ENCODE peak calls at places on chromosome 19, in seven cellular contexts. V is aorta, C is stomach, O is mesenchymal stem cell, R is H9, M is cardiac muscle cell, H is body of pancreas. Q is an unnamed sample.

GRCh38 chr19:10155834-10156233 is 36.1 kb upstream of the EIF3G start:
- DNase-seq in H (no peak), C (no peak), M (no peak), V (no peak), R (no peak), O (no peak), Q (no peak)

GRCh38 chr19:14496029-14496848 is at the start of gene GIPC1:
- DNase-seq in O (peak; percentile 99), V (peak; percentile 97), H (peak; percentile 97), C (peak; percentile 96), R (peak; percentile 99), M (peak; percentile 99), Q (peak; percentile 76)

GRCh38 chr19:31139871-31140505 is 209.2 kb downstream of the TSHZ3 start:
- DNase-seq in H (no peak), M (no peak), O (peak; percentile 70), V (no peak), R (no peak), C (no peak), Q (no peak)

GRCh38 chr19:2270157-2270571 is 11.8 kb downstream of the PEAK3 start:
- DNase-seq in H (peak; percentile 58), R (no peak), O (no peak), M (no peak), V (no peak), C (no peak), Q (no peak)

GRCh38 chr19:43300876-43301765 is 31.8 kb upstream of the PSG9 start:
- DNase-seq in O (no peak), C (no peak), H (no peak), M (no peak), R (no peak), V (no peak), Q (no peak)

GRCh38 chr19:296476-297225 is 5.4 kb upstream of the PLPP2 start:
- DNase-seq in V (peak; percentile 81), H (no peak), C (peak; percentile 25), R (no peak), O (no peak), M (no peak), Q (no peak)

GRCh38 chr19:14536926-14537692 is 7.7 kb downstream of the TECR start:
- DNase-seq in V (peak; percentile 82), O (peak; percentile 62), C (peak; percentile 87), R (peak; percentile 98), H (peak; percentile 85), M (peak; percentile 82), Q (no peak)

GRCh38 chr19:10000171-10000826 is 10.0 kb downstream of the COL5A3 start:
- DNase-seq in R (peak; percentile 87), H (peak; percentile 74), M (peak; percentile 83), O (peak; percentile 66), C (peak; percentile 70), V (peak; percentile 78), Q (peak; percentile 36)

GRCh38 chr19:10760268-10760944 is 42.5 kb downstream of the DNM2 start:
- DNase-seq in M (peak; percentile 15), R (no peak), O (peak; percentile 49), C (no peak), H (no peak), V (no peak), Q (no peak)

GRCh38 chr19:10517760-10518443 is 655 bp upstream of the S1PR5 start:
- DNase-seq in O (peak; percentile 80), M (no peak), V (peak; percentile 66), R (peak; percentile 77), H (no peak), C (no peak), Q (no peak)

GRCh38 chr19:14167594-14168138 is 31.3 kb upstream of the ASF1B start:
- DNase-seq in M (no peak), V (no peak), O (no peak), C (no peak), R (no peak), H (no peak), Q (no peak)

DNA sequence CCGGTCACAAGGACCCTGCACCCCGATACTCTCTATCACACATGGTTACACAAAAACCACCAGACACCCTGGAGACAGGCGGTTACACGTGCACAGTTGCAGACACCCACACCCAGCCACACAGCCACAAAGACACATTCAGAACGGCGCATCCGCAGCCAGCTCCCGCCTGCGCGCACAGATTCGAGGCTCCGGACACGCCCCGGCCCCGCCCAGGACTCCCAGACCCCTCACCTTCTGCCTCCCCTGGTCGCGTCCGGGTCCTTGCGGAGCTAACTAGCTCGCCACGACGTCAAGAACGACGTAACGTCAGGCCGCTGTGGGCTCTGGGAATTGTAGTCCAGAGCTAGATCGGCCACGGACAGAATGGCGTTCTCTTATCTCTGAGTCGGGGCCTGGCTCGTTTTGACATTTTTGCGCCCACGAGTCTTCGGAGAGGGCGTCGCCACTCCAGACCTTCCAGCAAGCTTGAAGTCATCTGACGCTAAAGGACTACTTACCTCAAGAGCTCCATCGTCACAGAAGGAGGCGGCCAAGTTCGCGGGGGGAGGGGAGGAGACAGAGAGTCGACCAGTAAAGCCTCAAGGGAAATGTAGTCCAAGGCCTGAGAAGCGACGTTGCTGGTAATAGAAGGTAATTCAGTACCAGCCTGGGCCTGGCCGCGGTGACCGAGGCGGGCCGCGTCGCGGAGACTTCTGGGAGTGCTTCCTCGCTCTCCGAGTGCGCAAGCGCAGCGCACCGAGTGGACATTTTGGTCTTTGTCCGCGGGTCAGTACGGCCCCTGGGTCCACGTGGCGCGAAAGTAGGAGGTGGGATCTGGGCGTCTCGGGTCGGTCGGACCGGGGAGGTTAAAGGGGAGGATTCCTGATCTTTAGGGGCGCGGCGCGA is at the start of the genes ZNF146 and ZNF565:
- DNase-seq in V (peak; percentile 99), O (peak; percentile 99), H (peak; percentile 97), C (peak; percentile 97), M (peak; percentile 99), R (peak; percentile 99), Q (peak; percentile 98)
- H3K27ac ChIP-seq in V (no peak within 1 kb of the TSS), O (peak within 1 kb of the TSS; percentile 97), H (peak within 1 kb of the TSS; percentile 89), C (peak within 1 kb of the TSS; percentile 94), M (peak within 1 kb of the TSS; percentile 97), R (peak within 1 kb of the TSS; percentile 92), Q (peak within 1 kb of the TSS; percentile 99)

DNA sequence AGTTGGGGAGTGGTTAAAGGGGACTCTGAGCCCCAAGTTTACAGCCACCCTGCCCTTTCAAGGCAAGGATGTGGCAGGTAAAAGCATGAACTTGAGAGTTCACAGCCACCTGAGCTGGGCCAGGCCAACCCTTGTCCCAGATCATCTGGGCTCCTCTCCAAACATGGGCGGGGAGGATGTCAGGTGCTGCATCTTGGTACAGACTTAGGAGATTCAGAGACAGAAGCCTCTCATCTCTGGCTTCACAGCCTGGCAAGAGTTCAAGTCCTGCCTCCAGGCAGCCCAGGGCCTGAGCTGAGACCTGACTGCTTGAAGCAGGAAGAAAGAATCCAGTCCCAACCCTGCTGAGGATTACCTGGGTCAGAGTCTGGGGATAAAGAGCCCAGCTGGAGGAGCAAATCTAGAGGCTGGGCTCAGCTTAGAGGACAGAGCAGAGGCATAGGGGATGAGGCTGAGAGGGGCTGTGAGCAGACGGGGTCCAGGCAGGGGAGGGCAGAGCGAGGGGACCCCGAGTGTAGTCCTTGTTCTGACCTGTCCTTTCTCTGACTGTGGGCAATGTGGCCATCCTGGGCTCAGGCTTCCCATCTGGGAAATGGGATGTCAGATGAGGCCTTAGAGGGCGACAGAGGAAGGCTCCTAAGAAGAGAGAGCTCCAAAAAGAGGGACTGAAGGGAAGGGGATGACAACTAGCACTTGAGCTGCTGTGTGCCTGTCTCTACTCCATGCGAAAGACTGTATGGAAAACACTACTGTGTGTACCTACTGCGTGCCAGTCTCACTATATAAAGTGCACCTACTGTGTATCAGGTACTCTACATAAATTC is 6.7 kb upstream of the OR10H5 start:
- DNase-seq in M (no peak), O (no peak), C (no peak), R (no peak), H (no peak), V (no peak), Q (no peak)
- H3K27ac ChIP-seq in M (no peak overlapping the region), O (no peak overlapping the region), C (peak overlapping the region; percentile 77), R (no peak overlapping the region), H (peak overlapping the region; percentile 58), V (no peak overlapping the region), Q (no peak overlapping the region)

DNA sequence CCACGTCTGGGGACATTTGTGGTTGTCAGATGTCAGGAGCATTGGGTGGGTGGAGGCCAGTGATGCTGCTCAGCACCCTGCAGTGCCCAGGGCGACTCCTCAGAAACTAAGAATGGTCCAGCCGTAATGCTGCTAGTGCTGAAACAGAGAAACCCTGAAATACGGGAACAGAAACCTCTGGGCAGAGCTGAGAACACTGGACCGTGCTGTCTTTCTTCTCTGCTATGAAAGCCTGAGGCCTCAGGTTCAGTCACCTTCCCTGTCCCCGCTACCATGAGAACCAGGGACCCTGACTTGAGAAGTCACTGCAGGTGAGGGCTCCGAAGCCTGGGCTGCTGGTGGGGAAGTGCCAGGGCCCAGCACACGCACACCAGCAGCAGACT is 13.4 kb downstream of the CAPS start:
- DNase-seq in M (no peak), R (no peak), V (no peak), H (no peak), O (no peak), C (no peak), Q (no peak)
- H3K27ac ChIP-seq in M (no peak overlapping the region), R (no peak overlapping the region), V (no peak overlapping the region), H (no peak overlapping the region), O (no peak overlapping the region), C (peak overlapping the region; percentile 64), Q (no peak overlapping the region)

GRCh38 chr19:42032428-42032827 is 37.6 kb downstream of the GRIK5 start:
- DNase-seq in V (no peak), C (no peak), R (peak; percentile 55), H (no peak), O (no peak), M (no peak), Q (no peak)
- H3K27ac ChIP-seq in V (no peak overlapping the region), C (no peak overlapping the region), R (peak overlapping the region; percentile 73), H (no peak overlapping the region), O (no peak overlapping the region), M (no peak overlapping the region), Q (no peak overlapping the region)

GRCh38 chr19:51101171-51101865 is 6.9 kb downstream of the CTU1 start:
- DNase-seq in O (peak; percentile 40), V (no peak), M (no peak), H (no peak), R (no peak), C (no peak), Q (no peak)
- H3K27ac ChIP-seq in O (no peak overlapping the region), V (no peak overlapping the region), M (no peak overlapping the region), H (peak overlapping the region; percentile 5), R (no peak overlapping the region), C (no peak overlapping the region), Q (no peak overlapping the region)

DNA sequence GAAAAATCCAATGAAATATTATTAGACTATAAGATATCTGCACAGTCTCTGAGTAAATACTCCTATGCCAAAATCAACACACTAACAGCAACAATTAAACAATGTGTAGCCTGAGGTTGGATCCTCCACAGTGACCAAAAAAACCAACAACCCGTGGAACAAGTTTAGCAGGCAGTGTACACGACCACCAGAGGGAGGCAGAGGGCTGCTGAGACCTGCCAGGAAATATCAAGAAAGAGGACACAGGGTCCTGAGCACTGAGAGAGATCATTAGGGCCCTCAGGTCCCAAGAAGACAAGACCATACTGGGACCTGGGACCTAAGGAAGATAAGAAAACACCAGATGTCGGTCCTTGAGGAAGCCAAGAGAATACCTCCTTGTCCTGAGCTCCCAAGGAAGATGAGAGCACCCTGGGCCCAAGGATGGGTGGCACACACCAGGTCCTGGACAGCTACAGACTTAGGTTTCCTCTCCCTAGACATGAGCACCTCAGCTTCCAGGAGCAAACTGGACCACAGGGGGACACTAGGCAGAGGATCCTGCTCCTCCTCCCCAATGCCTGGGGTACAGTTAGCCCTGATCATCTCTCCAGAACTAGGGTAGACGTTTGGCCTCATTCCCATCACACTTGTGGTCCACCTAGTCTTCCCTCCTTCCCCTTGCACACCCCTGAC is 822 bp upstream of the ZNF274 start:
- DNase-seq in H (peak; percentile 24), C (peak; percentile 27), O (peak; percentile 35), V (peak; percentile 59), R (peak; percentile 75), M (peak; percentile 55), Q (no peak)
- H3K27ac ChIP-seq in H (peak overlapping the region; percentile 99), C (peak overlapping the region; percentile 98), O (no peak overlapping the region), V (no peak overlapping the region), R (no peak overlapping the region), M (peak overlapping the region; percentile 99), Q (peak overlapping the region; percentile 57)

GRCh38 chr19:21765151-21765550 is 2.2 kb downstream of the ZNF100 start:
- DNase-seq in H (no peak), C (no peak), M (no peak), V (no peak), O (no peak), R (no peak), Q (no peak)

GRCh38 chr19:21767065-21767800 is at the start of gene ZNF100:
- DNase-seq in H (peak; percentile 92), M (peak; percentile 93), C (peak; percentile 94), R (peak; percentile 94), V (peak; percentile 96), O (peak; percentile 92), Q (peak; percentile 55)
- H3K27ac ChIP-seq in H (peak within 1 kb of the TSS; percentile 88), M (peak within 1 kb of the TSS; percentile 96), C (peak within 1 kb of the TSS; percentile 86), R (peak within 1 kb of the TSS; percentile 14), V (no peak within 1 kb of the TSS), O (peak within 1 kb of the TSS; percentile 52), Q (peak within 1 kb of the TSS; percentile 87)